ENCODE peak calls at places on chromosome 18, in four cellular contexts. O, R, T and L are unnamed samples.

GRCh38 chr18:79567481-79568147 is 112.0 kb upstream of the CTDP1 start:
- DNase-seq in O (no peak), R (no peak), T (no peak), L (no peak)

GRCh38 chr18:54825626-54826344 is 2.5 kb upstream of the RAB27B start:
- DNase-seq in O (no peak), R (no peak), T (no peak), L (no peak)

GRCh38 chr18:48734460-48734859 is 195.6 kb downstream of the CTIF start:
- DNase-seq in O (no peak), R (no peak), T (no peak), L (no peak)

GRCh38 chr18:30775629-30776028 is 266.9 kb downstream of the DSC3 start:
- DNase-seq in O (no peak), R (no peak), T (no peak), L (no peak)

GRCh38 chr18:22253156-22253555 is 83.8 kb downstream of the GATA6 start:
- DNase-seq in O (no peak), R (no peak), T (no peak), L (no peak)

GRCh38 chr18:57150828-57151227 is 3.9 kb downstream of the BOD1L2 start:
- DNase-seq in O (no peak), R (no peak), T (no peak), L (no peak)

GRCh38 chr18:77127769-77128671 is 4.6 kb downstream of the MBP start:
- DNase-seq in O (peak), R (no peak), T (no peak), L (no peak)

GRCh38 chr18:6202861-6203260 is 211.8 kb downstream of the L3MBTL4 start:
- DNase-seq in O (no peak), R (no peak), T (no peak), L (no peak)

GRCh38 chr18:48179005-48179404 is 230.2 kb downstream of the ZBTB7C start:
- DNase-seq in O (no peak), R (no peak), T (no peak), L (no peak)

GRCh38 chr18:68262697-68263293 is 452.1 kb downstream of the TMX3 start:
- DNase-seq in O (no peak), R (no peak), T (no peak), L (no peak)

GRCh38 chr18:23380817-23381216 is 72.3 kb upstream of the RIOK3 start:
- DNase-seq in O (no peak), R (no peak), T (peak), L (no peak)

GRCh38 chr18:55405655-55406373 is 182.2 kb downstream of the TCF4 start:
- DNase-seq in O (no peak), R (no peak), T (peak), L (no peak)

GRCh38 chr18:24153397-24153796 is 14.5 kb downstream of the CABYR start:
- DNase-seq in O (no peak), R (no peak), T (no peak), L (no peak)

GRCh38 chr18:47873625-47874024 is 56.8 kb downstream of the SMAD2 start:
- DNase-seq in O (no peak), R (no peak), T (no peak), L (no peak)

GRCh38 chr18:23072079-23072478 is 63.2 kb upstream of the CABLES1 start:
- DNase-seq in O (no peak), R (no peak), T (no peak), L (no peak)

GRCh38 chr18:74902170-74902465 is 304.4 kb downstream of the ZNF407 start:
- DNase-seq in O (no peak), R (no peak), T (peak), L (no peak)

GRCh38 chr18:27263369-27263768 is 78.3 kb upstream of the CHST9 start:
- DNase-seq in O (no peak), R (no peak), T (no peak), L (no peak)
- TF ChIP-seq TCF7L2 in O (no peak), R (no peak), T (no peak), L (no peak)

GRCh38 chr18:2882201-2882600 is 35.4 kb downstream of the EMILIN2 start:
- DNase-seq in O (no peak), R (no peak), T (no peak), L (no peak)

GRCh38 chr18:2883137-2883671 is 36.4 kb downstream of the EMILIN2 start:
- DNase-seq in O (no peak), R (no peak), T (no peak), L (no peak)

GRCh38 chr18:2881088-2881487 is 34.3 kb downstream of the EMILIN2 start:
- DNase-seq in O (no peak), R (no peak), T (no peak), L (no peak)

GRCh38 chr18:2880473-2880872 is 33.7 kb downstream of the EMILIN2 start:
- DNase-seq in O (no peak), R (no peak), T (no peak), L (no peak)

DNA sequence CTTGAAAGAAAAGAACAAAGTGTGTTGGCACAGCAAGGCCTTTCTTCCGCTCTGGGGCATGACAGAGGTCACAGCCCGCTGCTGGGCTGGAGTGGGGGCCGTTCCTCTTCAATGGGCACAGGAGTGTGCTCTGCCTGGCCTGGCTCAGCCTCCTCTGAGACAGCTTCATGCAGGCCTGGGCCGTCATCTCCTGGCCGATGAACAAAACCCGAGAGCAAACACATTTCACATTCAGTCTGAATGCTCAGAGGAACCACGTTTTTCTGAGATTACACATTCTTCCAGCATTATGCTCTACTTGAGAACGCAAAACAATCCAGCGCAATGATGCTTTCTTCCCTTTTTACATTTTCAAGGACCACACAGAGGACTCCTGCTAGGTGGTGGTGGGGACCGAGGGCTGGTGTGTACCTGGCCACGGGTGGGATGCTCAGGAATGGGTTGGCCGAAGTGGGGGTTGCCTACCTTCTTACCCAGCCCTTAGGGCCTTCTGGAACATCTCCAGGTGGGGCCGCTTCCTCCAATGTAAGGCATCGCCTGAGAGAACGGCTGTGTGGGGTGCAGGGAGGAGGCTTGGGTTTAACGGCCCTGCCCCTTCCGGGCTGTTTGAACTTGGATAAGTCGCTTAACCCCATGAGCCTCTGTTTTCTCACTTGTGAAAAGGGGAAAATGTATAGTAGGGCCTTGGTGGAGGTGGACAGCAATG is 34.8 kb downstream of the EMILIN2 start:
- DNase-seq in O (no peak), R (no peak), T (no peak), L (no peak)
- TF ChIP-seq TCF7L2 in O (no peak), R (no peak), T (no peak), L (no peak)

GRCh38 chr18:13264091-13264777 is 45.7 kb downstream of the LDLRAD4 start:
- DNase-seq in O (no peak), R (no peak), T (no peak), L (no peak)
- TF ChIP-seq TCF7L2 in O (no peak), R (no peak), T (no peak), L (no peak)

GRCh38 chr18:41828137-41828536 is 126.9 kb upstream of the PIK3C3 start:
- DNase-seq in O (no peak), R (no peak), T (no peak), L (no peak)

GRCh38 chr18:41829648-41830516 is 125.2 kb upstream of the PIK3C3 start:
- DNase-seq in O (no peak), R (peak), T (no peak), L (no peak)
- TF ChIP-seq TCF7L2 in O (no peak), R (no peak), T (no peak), L (no peak)

GRCh38 chr18:34658101-34658500 is 52.0 kb upstream of the DTNA start:
- DNase-seq in O (no peak), R (no peak), T (no peak), L (no peak)

GRCh38 chr18:34651586-34652369 is 58.3 kb upstream of the DTNA start:
- DNase-seq in O (no peak), R (no peak), T (no peak), L (no peak)

GRCh38 chr18:34659579-34660517 is 50.2 kb upstream of the DTNA start:
- DNase-seq in O (peak), R (peak), T (peak), L (peak)

GRCh38 chr18:34650121-34650545 is 60.0 kb upstream of the DTNA start:
- DNase-seq in O (no peak), R (no peak), T (no peak), L (no peak)

GRCh38 chr18:34655131-34655530 is 55.0 kb upstream of the DTNA start:
- DNase-seq in O (no peak), R (no peak), T (no peak), L (no peak)
- TF ChIP-seq TCF7L2 in O (no peak), R (no peak), T (no peak), L (no peak)

GRCh38 chr18:21112543-21113105 is 1.0 kb upstream of the ROCK1 start:
- DNase-seq in O (no peak), R (no peak), T (no peak), L (no peak)

GRCh38 chr18:21115519-21116411 is 4.2 kb upstream of the ROCK1 start:
- DNase-seq in O (no peak), R (no peak), T (no peak), L (no peak)

GRCh38 chr18:21112140-21112473 is 494 bp upstream of the ROCK1 start:
- DNase-seq in O (no peak), R (no peak), T (no peak), L (no peak)

GRCh38 chr18:21123290-21123926 is 11.8 kb upstream of the ROCK1 start:
- DNase-seq in O (no peak), R (no peak), T (no peak), L (no peak)

GRCh38 chr18:21117385-21118135 is 5.9 kb upstream of the ROCK1 start:
- DNase-seq in O (no peak), R (no peak), T (peak), L (no peak)
- TF ChIP-seq TCF7L2 in O (no peak), R (no peak), T (no peak), L (no peak)

GRCh38 chr18:36697905-36698304 is 130.9 kb downstream of the TPGS2 start:
- DNase-seq in O (peak), R (no peak), T (no peak), L (no peak)
- TF ChIP-seq TCF7L2 in O (no peak), R (no peak), T (no peak), L (no peak)

DNA sequence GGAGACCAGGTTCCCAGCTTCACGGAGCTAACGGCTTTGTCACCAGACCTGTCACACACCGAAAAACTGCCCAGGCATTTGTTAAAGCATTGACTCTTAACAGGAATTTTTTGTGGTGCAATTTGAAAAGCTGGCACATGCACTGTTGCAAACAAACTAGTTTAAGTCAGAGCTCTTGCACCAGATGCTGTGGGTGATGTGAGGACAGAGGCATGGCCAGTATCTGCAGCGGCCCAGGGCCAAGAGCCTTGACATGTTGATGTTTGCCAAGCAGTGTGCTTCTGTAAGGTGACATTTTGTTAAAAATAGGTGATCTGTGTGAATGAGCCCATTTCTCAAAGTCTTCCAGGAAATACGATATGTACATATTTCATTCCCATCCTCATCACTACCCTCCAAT is 142.5 kb downstream of the MTCL1 start:
- DNase-seq in O (no peak), R (no peak), T (no peak), L (no peak)
- TF ChIP-seq TCF7L2 in O (no peak), R (no peak), T (no peak), L (no peak)

DNA sequence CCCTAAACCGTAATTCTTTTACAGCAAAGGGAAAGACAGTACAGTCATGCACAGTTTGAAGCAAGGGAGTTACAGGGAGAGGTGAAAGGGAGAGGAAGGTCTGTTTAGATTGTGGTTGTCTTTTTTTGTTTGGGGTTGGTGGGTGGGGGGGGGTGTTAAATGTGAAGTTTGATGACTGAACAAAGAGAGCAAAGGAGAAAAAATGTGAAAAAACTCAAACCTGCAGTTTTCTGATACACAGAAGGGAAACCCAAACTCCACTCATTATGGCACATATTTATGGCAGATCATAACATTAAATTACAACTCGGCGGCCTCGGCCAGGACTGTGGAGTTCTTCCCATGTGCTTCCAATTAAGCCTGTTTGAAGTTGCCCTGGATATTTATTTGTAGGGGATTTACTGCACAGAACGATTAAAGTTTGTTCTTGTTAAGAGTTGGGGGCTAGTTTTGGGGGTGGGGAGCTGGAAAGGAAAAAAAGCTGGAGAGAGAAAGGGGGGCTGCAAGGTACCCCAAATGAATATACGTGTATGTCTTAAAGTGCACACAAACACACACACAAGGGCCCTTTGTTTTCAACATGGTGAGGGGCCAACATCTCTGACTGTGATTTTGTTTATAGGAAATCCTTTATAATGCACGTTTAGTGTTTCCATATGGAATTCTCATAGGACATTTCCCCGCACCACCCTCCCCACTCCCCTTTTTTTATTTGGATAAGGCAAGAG is 26.3 kb upstream of the SLC14A2 start:
- DNase-seq in O (no peak), R (no peak), T (no peak), L (no peak)
- TF ChIP-seq TCF7L2 in O (no peak), R (no peak), T (no peak), L (no peak)